ENCODE peak calls at places on chromosome 18, in four cellular contexts. D is fibroblast of pulmonary artery, L is left ventricle myocardium inferior, H is Calu3. R is an unnamed sample.

GRCh38 chr18:51330148-51330547 is 132.7 kb upstream of the MEX3C start:
- DNase-seq in D (peak), L (no peak), H (no peak), R (peak)

GRCh38 chr18:35458677-35459441 is 38.9 kb downstream of the INO80C start:
- DNase-seq in D (peak), L (peak), H (peak), R (peak)

GRCh38 chr18:28045176-28045810 is 131.6 kb downstream of the CDH2 start:
- DNase-seq in D (peak), L (no peak), H (no peak), R (peak)

GRCh38 chr18:48589797-48590519 is 51.1 kb downstream of the CTIF start:
- DNase-seq in D (no peak), L (peak), H (no peak), R (no peak)

GRCh38 chr18:37445368-37445767 is 120.2 kb downstream of the CELF4 start:
- DNase-seq in D (no peak), L (no peak), H (no peak), R (no peak)

GRCh38 chr18:54777118-54777791 is 51.0 kb upstream of the RAB27B start:
- DNase-seq in D (no peak), L (no peak), H (no peak), R (peak)

GRCh38 chr18:36501100-36501499 is 203.6 kb downstream of the FHOD3 start:
- DNase-seq in D (no peak), L (peak), H (no peak), R (no peak)

GRCh38 chr18:48788378-48788777 is 162.4 kb downstream of the SMAD7 start:
- DNase-seq in D (no peak), L (no peak), H (no peak), R (no peak)

GRCh38 chr18:23662309-23663263 is at the start of gene ANKRD29:
- DNase-seq in D (peak), L (peak), H (peak), R (peak)

GRCh38 chr18:30687501-30687900 is 355.0 kb downstream of the DSC3 start:
- DNase-seq in D (no peak), L (no peak), H (no peak), R (no peak)

GRCh38 chr18:40179647-40180175 is 1775.3 kb upstream of the PIK3C3 start:
- DNase-seq in D (peak), L (no peak), H (no peak), R (peak)

GRCh38 chr18:3493501-3494244 is 43.7 kb downstream of the TGIF1 start:
- DNase-seq in D (no peak), L (no peak), H (no peak), R (no peak)

GRCh38 chr18:37524546-37525301 is 40.9 kb downstream of the CELF4 start:
- DNase-seq in D (no peak), L (no peak), H (no peak), R (no peak)

GRCh38 chr18:59821983-59822382 is 77.8 kb upstream of the PMAIP1 start:
- DNase-seq in D (no peak), L (no peak), H (no peak), R (peak)

GRCh38 chr18:59918320-59918755 is 18.5 kb downstream of the PMAIP1 start:
- DNase-seq in D (peak), L (peak), H (peak), R (peak)

GRCh38 chr18:48412339-48412929 is 3.3 kb upstream of the ZBTB7C start:
- DNase-seq in D (peak), L (no peak), H (peak), R (no peak)

GRCh38 chr18:48039769-48040215 is 109.3 kb upstream of the SMAD2 start:
- DNase-seq in D (no peak), L (no peak), H (no peak), R (no peak)

GRCh38 chr18:36366994-36367839 is 69.7 kb downstream of the FHOD3 start:
- DNase-seq in D (no peak), L (peak), H (no peak), R (no peak)

GRCh38 chr18:49645836-49646235 is 84.0 kb downstream of the LIPG start:
- DNase-seq in D (peak), L (peak), H (no peak), R (no peak)

GRCh38 chr18:24006731-24007308 is 7.7 kb upstream of the TTC39C start:
- DNase-seq in D (no peak), L (no peak), H (no peak), R (no peak)

GRCh38 chr18:524496-524895 is 24.0 kb upstream of the COLEC12 start:
- DNase-seq in D (peak), L (no peak), H (no peak), R (peak)

GRCh38 chr18:65788373-65788772 is 37.6 kb downstream of the CDH7 start:
- DNase-seq in D (no peak), L (no peak), H (peak), R (no peak)

GRCh38 chr18:76139844-76140243 is 355.2 kb downstream of the ZNF516 start:
- DNase-seq in D (no peak), L (no peak), H (no peak), R (no peak)

GRCh38 chr18:9068346-9068745 is 34.2 kb upstream of the NDUFV2 start:
- DNase-seq in D (no peak), L (no peak), H (no peak), R (no peak)

GRCh38 chr18:74773171-74773624 is 175.5 kb downstream of the ZNF407 start:
- DNase-seq in D (no peak), L (no peak), H (no peak), R (no peak)

GRCh38 chr18:8988262-8988871 is 114.1 kb upstream of the NDUFV2 start:
- DNase-seq in D (peak), L (peak), H (peak), R (peak)

GRCh38 chr18:3157086-3157485 is 62.7 kb downstream of the MYOM1 start:
- DNase-seq in D (no peak), L (no peak), H (no peak), R (no peak)

GRCh38 chr18:13457327-13457726 is 238.8 kb downstream of the LDLRAD4 start:
- DNase-seq in D (no peak), L (no peak), H (no peak), R (no peak)

GRCh38 chr18:25675123-25675850 is 323.3 kb upstream of the ZNF521 start:
- DNase-seq in D (no peak), L (no peak), H (no peak), R (no peak)

GRCh38 chr18:42798606-42799005 is 316.9 kb downstream of the RIT2 start:
- DNase-seq in D (no peak), L (no peak), H (no peak), R (no peak)

GRCh38 chr18:6543330-6543908 is 128.7 kb upstream of the L3MBTL4 start:
- DNase-seq in D (peak), L (no peak), H (no peak), R (peak)

GRCh38 chr18:9993846-9994660 is 80.2 kb downstream of the VAPA start:
- DNase-seq in D (no peak), L (no peak), H (no peak), R (no peak)

GRCh38 chr18:49020621-49021021 is 69.9 kb upstream of the SMAD7 start:
- DNase-seq in D (no peak), L (no peak), H (no peak), R (no peak)

GRCh38 chr18:8431036-8431435 is 178.2 kb upstream of the RAB12 start:
- DNase-seq in D (no peak), L (no peak), H (no peak), R (no peak)

GRCh38 chr18:58349650-58350049 is 279.2 kb downstream of the ALPK2 start:
- DNase-seq in D (no peak), L (no peak), H (no peak), R (no peak)

GRCh38 chr18:34978533-34978893 is 62.7 kb upstream of the MAPRE2 start:
- DNase-seq in D (no peak), L (no peak), H (no peak), R (no peak)

GRCh38 chr18:47815486-47816270 is 114.8 kb downstream of the SMAD2 start:
- DNase-seq in D (peak), L (no peak), H (no peak), R (no peak)

GRCh38 chr18:22175326-22175725 is 5.9 kb downstream of the GATA6 start:
- DNase-seq in D (peak), L (no peak), H (no peak), R (no peak)

GRCh38 chr18:48139427-48140347 is 209.2 kb upstream of the SMAD2 start:
- DNase-seq in D (no peak), L (peak), H (peak), R (no peak)

GRCh38 chr18:45357681-45358470 is 257.4 kb upstream of the SLC14A2 start:
- DNase-seq in D (no peak), L (no peak), H (peak), R (no peak)

GRCh38 chr18:45363258-45363657 is 252.0 kb upstream of the SLC14A2 start:
- DNase-seq in D (no peak), L (no peak), H (no peak), R (no peak)

GRCh38 chr18:45355944-45356520 is 259.2 kb upstream of the SLC14A2 start:
- DNase-seq in D (no peak), L (no peak), H (no peak), R (no peak)

GRCh38 chr18:45361148-45361851 is 254.0 kb upstream of the SLC14A2 start:
- DNase-seq in D (no peak), L (no peak), H (no peak), R (no peak)

DNA sequence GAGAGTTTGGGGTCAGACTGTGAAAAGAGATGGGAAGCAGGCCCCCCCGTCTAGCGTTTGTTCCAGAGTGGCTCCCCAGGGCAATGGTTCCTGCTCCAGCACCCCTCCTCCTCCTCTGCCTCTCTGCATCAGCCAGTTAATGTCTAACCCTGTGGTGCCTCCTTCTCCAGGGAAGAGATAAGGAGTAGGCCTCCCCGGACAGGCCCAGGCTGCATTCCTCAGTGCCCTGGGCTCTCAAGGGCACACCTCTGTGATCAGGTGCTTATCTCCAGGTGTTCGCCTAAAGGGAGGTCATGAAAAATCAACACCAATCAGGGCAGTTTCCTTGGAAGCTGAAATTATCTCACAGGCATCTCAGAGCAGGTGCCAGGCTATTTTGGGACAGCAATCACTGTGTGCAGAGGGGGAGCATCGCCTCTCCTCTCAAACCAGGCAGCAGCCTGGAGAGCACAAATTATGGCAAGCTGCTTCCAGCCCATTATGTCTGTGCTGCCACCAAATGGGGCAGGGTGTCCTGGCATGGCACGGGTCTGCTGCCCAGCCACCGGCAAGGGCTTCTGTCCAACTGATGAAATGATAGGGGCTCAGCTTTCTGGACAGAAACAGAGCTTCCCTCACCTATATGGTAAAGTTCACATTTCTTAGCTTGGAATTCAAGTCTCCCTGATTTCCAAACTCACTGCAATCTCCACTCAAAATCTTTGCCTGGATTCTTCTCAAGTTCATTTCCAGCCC is 255.8 kb upstream of the SLC14A2 start:
- DNase-seq in D (no peak), L (no peak), H (peak), R (no peak)
- TF ChIP-seq CTCF in D (no peak), L (no peak), H (no peak), R (no peak)

GRCh38 chr18:45201029-45201428 is 414.2 kb upstream of the SLC14A2 start:
- DNase-seq in D (no peak), L (no peak), H (no peak), R (no peak)
- TF ChIP-seq CTCF in D (no peak), L (no peak), H (no peak), R (no peak)

GRCh38 chr18:79354350-79354749 is 41.4 kb upstream of the NFATC1 start:
- DNase-seq in D (no peak), L (no peak), H (no peak), R (no peak)

GRCh38 chr18:79353238-79353637 is 42.5 kb upstream of the NFATC1 start:
- DNase-seq in D (peak), L (no peak), H (no peak), R (no peak)

GRCh38 chr18:79352432-79352831 is 43.3 kb upstream of the NFATC1 start:
- DNase-seq in D (no peak), L (no peak), H (no peak), R (no peak)

GRCh38 chr18:79356435-79356834 is 39.3 kb upstream of the NFATC1 start:
- DNase-seq in D (no peak), L (no peak), H (no peak), R (no peak)

GRCh38 chr18:79355433-79356335 is 40.0 kb upstream of the NFATC1 start:
- DNase-seq in D (no peak), L (no peak), H (no peak), R (no peak)
- TF ChIP-seq CTCF in D (no peak), L (no peak), H (no peak), R (no peak)

DNA sequence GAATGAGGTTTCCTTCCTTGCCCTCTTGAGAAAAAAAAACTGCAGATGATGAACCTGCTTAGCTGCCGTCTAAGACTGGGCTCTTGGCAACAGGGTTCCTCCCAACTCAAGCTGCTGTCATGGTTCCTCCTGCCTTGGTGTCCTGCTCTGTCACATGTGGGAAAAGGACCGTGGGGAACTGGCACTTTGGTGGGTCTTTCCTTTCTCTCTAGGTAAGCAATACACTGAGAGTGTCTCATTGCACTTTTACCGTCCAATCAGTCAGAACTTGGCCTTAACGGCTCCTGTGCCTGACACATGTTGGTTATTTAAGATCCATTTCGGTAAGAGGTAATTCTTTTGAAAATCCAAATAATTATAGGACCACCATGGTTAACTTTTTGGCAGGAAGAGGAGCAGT is 60.8 kb upstream of the RNF152 start:
- DNase-seq in D (no peak), L (no peak), H (no peak), R (no peak)
- TF ChIP-seq CTCF in D (no peak), L (no peak), H (no peak), R (no peak)

DNA sequence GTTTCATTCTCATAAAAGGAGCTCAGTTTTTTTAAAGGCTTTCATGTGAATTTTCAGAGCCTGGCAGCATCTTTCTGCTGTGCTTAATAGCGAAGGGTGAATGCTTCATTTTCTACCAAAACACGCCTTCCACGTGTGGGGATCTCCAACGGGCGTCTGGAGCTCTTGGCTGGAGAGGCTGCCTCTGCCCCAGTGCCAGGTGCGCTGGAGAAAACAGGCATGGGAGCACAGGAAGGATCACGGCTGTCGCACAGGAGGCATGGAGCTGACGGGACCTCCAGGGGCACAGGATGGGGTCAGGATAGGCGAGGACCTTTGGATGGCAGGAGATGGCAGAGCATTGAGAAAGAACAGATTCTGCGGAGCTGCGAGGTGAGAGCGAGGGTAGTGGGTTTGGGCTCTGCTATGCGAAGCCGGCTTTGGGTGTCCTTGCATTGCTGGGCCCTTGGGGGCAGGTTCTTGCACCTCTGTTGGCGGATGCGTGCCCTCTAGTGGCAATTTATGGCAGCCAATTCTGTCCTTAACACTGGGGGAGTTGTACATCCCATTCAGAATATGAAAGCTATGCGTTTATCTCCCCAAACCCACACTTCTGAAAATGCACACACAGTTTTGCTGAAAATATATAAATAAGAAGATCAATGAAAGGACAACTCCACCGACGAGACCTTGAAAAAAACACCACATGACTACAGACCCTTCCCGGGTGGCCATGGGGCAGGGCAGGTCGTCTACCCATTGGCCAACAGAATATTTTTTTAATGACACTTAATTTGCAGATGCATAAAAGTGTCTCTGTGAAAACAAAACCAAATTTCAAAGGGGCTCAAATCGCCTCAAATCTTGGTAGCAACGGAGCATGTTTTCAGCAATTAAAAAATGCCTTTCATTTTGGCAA is 90.4 kb upstream of the SLC35G4 start:
- DNase-seq in D (peak), L (no peak), H (peak), R (peak)
- TF ChIP-seq CTCF in D (peak), L (peak), H (peak), R (peak)

DNA sequence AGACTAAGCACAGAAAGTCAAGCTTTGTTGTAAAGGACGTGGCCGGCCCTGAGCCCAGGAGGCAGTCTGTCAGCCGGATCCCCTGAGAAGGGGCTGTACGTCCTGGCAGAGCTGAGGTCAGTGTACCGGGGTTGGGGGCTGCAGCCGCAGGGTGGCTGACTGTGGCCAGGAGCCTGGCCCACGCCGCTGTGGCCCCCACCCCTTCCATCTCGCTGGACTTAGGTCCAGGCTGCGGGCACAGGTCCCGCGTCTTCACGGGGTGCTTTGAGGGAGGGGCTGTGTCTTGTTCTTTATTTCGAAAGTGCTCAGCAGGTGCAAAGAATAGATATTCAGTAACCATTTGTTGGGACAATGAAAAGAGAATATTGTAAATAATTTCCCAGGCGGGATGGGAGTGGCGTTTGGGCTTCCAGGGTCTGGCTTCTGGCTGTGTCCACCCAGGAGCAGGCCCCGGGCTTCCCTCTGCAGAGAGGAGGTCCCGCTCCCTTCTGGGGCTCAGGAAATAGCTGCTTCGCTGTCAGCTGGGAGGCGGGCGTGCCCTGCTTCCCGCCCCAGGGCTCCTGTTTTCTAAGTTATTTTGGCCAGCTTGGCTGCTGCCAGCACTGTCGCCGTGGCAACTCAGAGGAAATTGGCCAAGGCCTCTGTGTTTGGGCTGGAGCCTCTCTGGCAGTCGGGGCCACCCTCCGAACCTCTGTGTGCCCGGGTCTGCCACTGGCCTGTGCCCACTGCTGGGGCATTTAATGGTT is 7.4 kb downstream of the NFATC1 start:
- DNase-seq in D (peak), L (peak), H (no peak), R (no peak)
- TF ChIP-seq CTCF in D (no peak), L (no peak), H (no peak), R (no peak)